ENCODE peak calls at places on chromosomes 1 and 21, in four cellular contexts. M is fibroblast of the aortic adventitia, T is tibial artery, S is SK-N-SH. B is an unnamed sample.

GRCh38 chr1:228955691-228956090 is 220.4 kb downstream of the RHOU start:
- DNase-seq in T (no peak), S (no peak), M (peak; percentile 86), B (peak; percentile 49)

GRCh38 chr1:192439373-192440025 is 122.7 kb downstream of the RGS21 start:
- DNase-seq in S (no peak), T (no peak), M (peak; percentile 60), B (peak; percentile 1)

GRCh38 chr1:2088434-2088833 is 38.2 kb downstream of the PRKCZ start:
- DNase-seq in T (no peak), S (no peak), M (no peak), B (peak; percentile 54)

GRCh38 chr1:39795651-39796050 is 7.0 kb upstream of the BMP8B start:
- DNase-seq in S (peak; percentile 4), M (no peak), T (no peak), B (no peak)

GRCh38 chr1:187157552-187157951 is 328.8 kb downstream of the PLA2G4A start:
- DNase-seq in S (no peak), M (no peak), T (no peak), B (no peak)

GRCh38 chr1:223665592-223666312 is at the start of gene CAPN8:
- DNase-seq in M (peak; percentile 10), S (no peak), T (no peak), B (peak; percentile 13)

GRCh38 chr1:154420172-154420571 is 15.0 kb downstream of the IL6R start:
- DNase-seq in M (peak; percentile 90), T (peak; percentile 98), S (peak; percentile 46), B (peak; percentile 88)

GRCh38 chr1:201175820-201176500 is 14.7 kb upstream of the IGFN1 start:
- DNase-seq in M (no peak), T (no peak), S (no peak), B (no peak)

GRCh38 chr1:221777434-221778072 is 35.7 kb upstream of the DUSP10 start:
- DNase-seq in T (no peak), S (no peak), M (no peak), B (no peak)

GRCh38 chr1:175701590-175701989 is 41.8 kb downstream of the TNR start:
- DNase-seq in M (no peak), T (no peak), S (no peak), B (no peak)

GRCh38 chr21:46286668-46286982 is 483 bp downstream of the YBEY start:
- DNase-seq in T (no peak), M (no peak), S (no peak), B (no peak)

GRCh38 chr21:42474043-42474831 is 21.8 kb downstream of the RSPH1 start:
- DNase-seq in S (peak; percentile 43), T (peak; percentile 51), M (no peak), B (no peak)

GRCh38 chr1:185632659-185633428 is 101.3 kb upstream of the HMCN1 start:
- DNase-seq in T (no peak), S (no peak), M (peak; percentile 85), B (peak; percentile 98)

DNA sequence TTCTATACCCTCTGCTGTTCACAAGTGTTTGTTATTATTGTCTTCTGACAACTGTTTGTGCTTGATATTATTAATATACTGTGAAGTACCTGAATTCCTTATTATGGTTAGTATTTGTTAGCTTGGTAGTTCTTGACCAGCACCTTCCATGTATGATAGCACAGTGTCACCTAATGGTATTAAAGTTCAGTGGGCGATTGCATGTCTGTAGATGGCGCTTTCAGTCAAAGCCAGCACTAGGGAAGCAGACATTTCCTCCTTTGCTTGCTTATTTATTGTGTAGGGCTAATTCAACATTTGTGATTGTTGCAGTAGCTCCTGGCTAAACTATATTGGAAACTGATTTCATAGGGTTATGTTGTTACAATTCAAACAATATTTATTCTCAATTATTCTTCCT is 218.0 kb downstream of the ZP4 start:
- DNase-seq in S (peak; percentile 39), T (no peak), M (no peak), B (no peak)
- TF ChIP-seq CTCF in S (peak; percentile 21), T (no peak), M (no peak), B (no peak)

DNA sequence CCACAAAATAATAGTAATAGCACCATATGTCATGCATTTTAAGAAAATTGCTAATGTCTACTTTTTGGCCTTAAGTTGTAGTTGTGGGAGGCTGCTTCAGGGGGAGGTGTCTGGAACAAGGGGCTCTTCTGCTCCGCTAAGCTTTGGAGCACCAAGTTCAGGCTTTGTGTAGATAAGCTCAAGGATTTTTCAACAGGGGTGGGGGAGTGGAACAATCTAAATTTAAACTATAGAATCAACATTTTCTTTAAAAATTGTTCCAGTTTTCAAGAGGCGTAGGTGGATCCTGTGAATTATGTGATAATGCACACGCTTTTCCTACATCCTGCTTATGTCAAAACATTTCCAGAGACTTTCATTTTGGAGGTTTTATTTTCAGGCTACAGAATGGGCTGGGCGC is 9.8 kb downstream of the ATP1A1 start:
- DNase-seq in T (no peak), S (no peak), M (no peak), B (no peak)
- H3K4me3 ChIP-seq in T (no peak overlapping the region), S (no peak overlapping the region), M (no peak overlapping the region), B (no peak overlapping the region)

GRCh38 chr1:98054786-98055185 is 134.0 kb upstream of the DPYD start:
- DNase-seq in T (no peak), S (no peak), M (no peak), B (no peak)

GRCh38 chr1:98053471-98054366 is 132.9 kb upstream of the DPYD start:
- DNase-seq in S (peak; percentile 87), T (peak; percentile 70), M (peak; percentile 68), B (peak; percentile 68)

GRCh38 chr1:98056781-98057180 is 135.9 kb upstream of the DPYD start:
- DNase-seq in T (no peak), S (peak; percentile 25), M (no peak), B (no peak)

GRCh38 chr1:98055457-98055856 is 134.6 kb upstream of the DPYD start:
- DNase-seq in T (no peak), M (no peak), S (no peak), B (no peak)

DNA sequence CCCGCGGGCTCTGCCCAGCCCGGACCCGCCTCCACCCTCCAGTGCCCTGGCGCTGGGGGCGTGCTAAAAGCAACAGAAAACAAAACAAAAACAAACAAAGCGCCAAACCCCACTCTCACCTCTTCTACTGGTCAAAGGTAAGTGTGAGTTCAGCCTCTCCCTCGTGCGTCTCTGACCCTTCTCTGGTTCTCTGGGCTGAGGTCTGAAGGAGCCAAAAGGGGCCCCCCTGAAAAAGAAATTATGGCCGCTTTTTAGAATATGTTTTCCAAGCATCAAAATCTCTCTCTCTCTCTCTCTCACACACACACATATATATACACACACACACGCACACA is 133.5 kb upstream of the DPYD start:
- DNase-seq in M (no peak), T (no peak), S (no peak), B (no peak)
- TF ChIP-seq CTCF in M (no peak), T (no peak), S (no peak), B (no peak)

GRCh38 chr1:167698313-167698712 is 23.5 kb upstream of the MPZL1 start:
- DNase-seq in S (no peak), T (no peak), M (no peak), B (no peak)
- H3K4me3 ChIP-seq in S (no peak overlapping the region), T (no peak overlapping the region), M (no peak overlapping the region), B (no peak overlapping the region)

DNA sequence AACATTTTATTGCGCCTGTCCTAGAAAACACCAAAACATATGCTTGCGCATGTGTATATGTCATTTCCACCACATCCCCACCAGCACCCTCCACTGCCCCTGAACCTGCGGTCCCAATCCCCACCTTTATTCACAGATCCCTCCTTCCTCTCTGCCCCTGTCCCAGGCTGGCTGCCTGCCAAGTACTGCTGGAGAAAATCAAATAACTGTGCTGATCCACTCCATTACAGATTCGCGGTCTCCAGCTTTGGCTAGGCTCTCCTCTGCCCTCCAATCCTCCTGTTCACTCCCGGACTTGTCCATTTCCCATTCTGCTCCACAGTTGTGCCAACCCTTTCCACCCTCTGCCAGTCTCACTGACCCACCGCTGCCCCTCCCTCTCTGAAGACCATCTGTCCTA is 59.3 kb upstream of the GJB5 start:
- DNase-seq in M (no peak), T (no peak), S (peak; percentile 52), B (no peak)
- TF ChIP-seq CTCF in M (no peak), T (no peak), S (no peak), B (no peak)

DNA sequence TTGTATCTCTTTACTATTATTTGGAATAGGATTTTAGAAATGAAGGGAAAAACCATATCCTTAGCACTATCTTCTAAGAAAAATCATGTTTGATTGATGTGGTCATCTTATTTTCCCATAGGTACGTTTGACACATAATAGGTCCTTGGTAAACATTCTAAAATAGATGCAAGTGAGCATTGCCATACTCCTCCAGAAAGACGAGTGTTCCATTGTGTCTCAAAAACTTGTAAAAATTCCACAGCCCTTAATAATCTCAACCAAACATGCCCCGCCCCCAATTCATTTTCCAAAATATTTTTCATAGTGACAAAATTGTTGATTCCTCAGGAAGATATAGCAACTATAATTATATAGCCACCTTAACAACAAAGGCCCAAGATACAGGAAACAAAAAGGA is 113.4 kb downstream of the CD247 start:
- DNase-seq in T (no peak), S (no peak), M (no peak), B (no peak)
- H3K4me3 ChIP-seq in T (no peak overlapping the region), S (no peak overlapping the region), M (no peak overlapping the region), B (no peak overlapping the region)

DNA sequence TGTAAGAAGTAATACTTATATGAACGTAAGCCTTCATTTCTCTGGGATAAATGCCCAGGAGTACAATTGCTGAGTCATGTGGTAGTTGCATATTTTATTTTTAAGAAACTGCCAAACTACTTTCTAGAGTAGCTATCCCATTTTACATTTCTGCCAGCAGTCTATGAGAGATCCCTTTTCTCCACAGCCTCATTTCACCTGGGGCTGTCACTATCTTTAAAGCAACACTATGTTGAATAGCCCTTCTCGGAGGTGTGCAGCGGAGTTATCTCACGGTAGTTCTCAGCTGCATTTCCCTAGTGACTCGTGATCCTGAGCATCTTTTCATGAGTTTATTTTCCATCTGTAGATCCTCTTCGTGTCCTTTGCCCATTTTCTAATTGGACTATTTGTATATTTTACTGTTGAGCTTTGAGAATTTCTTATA is 93.4 kb downstream of the ADARB1 start:
- DNase-seq in S (no peak), M (peak; percentile 89), T (no peak), B (peak; percentile 71)
- TF ChIP-seq CTCF in S (no peak), M (peak; percentile 35), T (no peak), B (peak; percentile 32)

GRCh38 chr1:16903054-16903453 is 7.3 kb downstream of the RNU1-2 start:
- DNase-seq in S (no peak), M (peak; percentile 84), T (peak; percentile 63), B (peak; percentile 86)
- H3K4me3 ChIP-seq in S (no peak overlapping the region), M (no peak overlapping the region), T (no peak overlapping the region), B (no peak overlapping the region)

B was measured in AG10803.